ENCODE peak calls at places on chromosome 17, in five cellular contexts. Z is HepG2, A is SK-N-SH, F is GM12878, P is K562. J is an unnamed sample.

GRCh38 chr17:64218066-64218465 is 45.0 kb downstream of the TEX2 start:
- DNase-seq in A (no peak), P (no peak), Z (no peak), F (peak), J (no peak)

GRCh38 chr17:78645421-78646295 is 68.5 kb upstream of the DNAH17 start:
- DNase-seq in F (peak), Z (no peak), A (peak), P (no peak), J (no peak)

GRCh38 chr17:70344356-70345060 is 175.2 kb downstream of the KCNJ2 start:
- DNase-seq in A (no peak), F (no peak), P (no peak), Z (no peak), J (no peak)

GRCh38 chr17:17036520-17036998 is 5.7 kb upstream of the MPRIP start:
- DNase-seq in Z (no peak), A (no peak), F (no peak), P (no peak), J (no peak)

GRCh38 chr17:81456798-81457197 is 55.8 kb downstream of the ACTG1 start:
- DNase-seq in A (no peak), F (no peak), Z (peak), P (no peak), J (no peak)

GRCh38 chr17:80513892-80514291 is 30.7 kb upstream of the RPTOR start:
- DNase-seq in P (no peak), F (no peak), Z (no peak), A (no peak), J (no peak)

GRCh38 chr17:40503154-40503553 is 1.7 kb upstream of the TNS4 start:
- DNase-seq in Z (no peak), F (no peak), A (no peak), P (no peak), J (no peak)

GRCh38 chr17:79220715-79221291 is 146.2 kb downstream of the ENGASE start:
- DNase-seq in Z (no peak), A (no peak), F (no peak), P (peak), J (no peak)

GRCh38 chr17:62760059-62760887 is 47.8 kb downstream of the MARCHF10 start:
- DNase-seq in A (no peak), P (no peak), F (no peak), Z (no peak), J (no peak)
- TF ChIP-seq ZBTB33 in A (no peak), P (no peak), F (no peak), Z (no peak), J (no peak)

GRCh38 chr17:67862614-67863217 is 37.4 kb downstream of the BPTF start:
- DNase-seq in Z (no peak), A (no peak), F (no peak), P (peak), J (no peak)
- TF ChIP-seq ZBTB33 in Z (no peak), A (no peak), F (no peak), P (no peak), J (no peak)

DNA sequence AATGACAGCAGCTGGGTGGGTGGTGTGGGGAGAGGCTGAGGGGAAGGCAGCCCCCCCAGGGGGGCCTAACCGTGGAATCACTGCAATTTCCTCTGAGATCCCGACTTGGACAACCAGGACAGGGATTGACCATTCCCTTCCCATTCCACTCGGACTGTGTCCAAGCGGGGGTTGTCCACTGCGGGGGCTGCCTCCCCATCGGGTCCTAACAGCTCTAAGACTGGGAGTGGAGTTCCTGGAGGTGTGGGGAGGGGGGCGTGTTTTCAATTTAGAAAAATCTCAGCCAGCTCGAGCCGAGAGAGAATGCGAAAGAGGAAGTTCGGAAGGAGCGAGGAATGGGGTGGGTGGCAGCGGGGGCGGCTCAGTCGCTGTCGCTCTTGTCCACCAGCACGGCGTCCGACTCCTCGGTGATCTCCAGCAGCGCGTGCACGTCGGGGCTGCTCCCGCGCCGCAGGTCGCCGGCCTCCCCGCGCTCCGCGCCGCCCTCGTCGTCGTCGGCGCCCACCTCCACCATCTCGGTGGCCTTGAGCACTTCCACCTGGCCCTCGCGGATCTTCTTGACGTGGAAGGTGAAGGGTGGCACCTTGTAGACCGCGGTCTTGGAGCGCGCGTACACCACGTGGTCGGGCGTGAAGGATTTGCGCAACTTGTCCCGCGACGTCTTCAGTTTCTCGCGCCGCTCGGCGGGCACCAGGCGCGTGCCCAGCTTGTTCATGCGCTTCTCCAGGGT is 16.2 kb upstream of the STAT3 start:
- DNase-seq in Z (no peak), F (no peak), P (no peak), A (no peak), J (no peak)
- TF ChIP-seq ZBTB33 in Z (no peak), F (no peak), P (peak), A (no peak), J (no peak)

GRCh38 chr17:62870581-62870964 is 62.5 kb upstream of the MARCHF10 start:
- DNase-seq in A (peak), Z (no peak), F (no peak), P (no peak), J (no peak)

GRCh38 chr17:62871291-62871690 is 63.2 kb upstream of the MARCHF10 start:
- DNase-seq in F (no peak), Z (no peak), A (no peak), P (no peak), J (no peak)

GRCh38 chr17:62868008-62868407 is 59.9 kb upstream of the MARCHF10 start:
- DNase-seq in F (no peak), Z (no peak), P (no peak), A (no peak), J (no peak)

GRCh38 chr17:62865586-62865985 is 57.5 kb upstream of the MARCHF10 start:
- DNase-seq in F (no peak), A (no peak), P (no peak), Z (no peak), J (no peak)

GRCh38 chr17:62869885-62870580 is 61.9 kb upstream of the MARCHF10 start:
- DNase-seq in Z (no peak), F (no peak), P (no peak), A (peak), J (no peak)
- TF ChIP-seq ZBTB33 in Z (no peak), F (no peak), P (no peak), A (no peak), J (no peak)

DNA sequence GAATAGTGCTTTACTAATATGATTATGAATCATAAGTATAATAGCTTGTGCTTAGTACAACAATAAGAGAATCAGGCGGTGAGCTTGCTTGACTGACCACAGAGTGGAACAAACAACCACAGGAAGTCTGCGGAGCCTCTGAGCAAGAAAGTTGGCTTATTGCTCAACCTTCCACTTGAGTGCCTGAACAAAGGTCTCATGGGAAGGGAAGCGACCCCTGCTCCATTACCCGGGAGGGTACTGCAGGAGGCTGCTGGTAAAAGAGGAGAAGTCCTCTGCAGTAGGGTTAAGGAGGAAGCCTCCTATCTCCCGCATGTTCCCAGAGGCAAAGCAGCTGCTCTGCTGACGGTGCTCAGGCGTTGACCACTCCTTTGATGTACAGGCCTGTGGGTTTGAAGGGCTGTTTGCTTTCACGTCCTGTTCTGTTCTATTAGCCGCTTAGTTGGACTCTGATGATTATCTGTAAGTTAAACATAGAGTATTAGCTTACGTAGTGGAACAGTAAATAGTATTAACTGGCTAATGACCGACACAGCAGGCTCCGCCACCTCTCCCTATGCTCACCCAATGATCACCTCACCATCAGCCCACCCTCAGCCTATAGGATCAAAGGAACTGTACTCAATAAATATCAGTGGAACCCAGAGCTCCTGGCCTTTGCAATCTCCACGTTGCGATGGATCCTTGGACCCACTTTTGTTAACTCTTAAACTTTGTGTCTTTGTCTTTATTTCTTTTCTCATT is 17.5 kb downstream of the ALOX15B start:
- DNase-seq in Z (peak), F (peak), P (no peak), A (no peak), J (no peak)
- TF ChIP-seq ZBTB33 in Z (peak), F (no peak), P (no peak), A (no peak), J (no peak)

GRCh38 chr17:41836550-41837196 is 641 bp upstream of the NT5C3B start:
- DNase-seq in F (no peak), A (no peak), Z (no peak), P (no peak), J (no peak)

GRCh38 chr17:41837761-41838538 is at the start of gene KLHL10:
- DNase-seq in A (no peak), Z (no peak), P (no peak), F (no peak), J (no peak)

GRCh38 chr17:41835800-41836549 is at the start of gene NT5C3B:
- DNase-seq in P (peak), Z (peak), A (peak), F (no peak), J (peak)

DNA sequence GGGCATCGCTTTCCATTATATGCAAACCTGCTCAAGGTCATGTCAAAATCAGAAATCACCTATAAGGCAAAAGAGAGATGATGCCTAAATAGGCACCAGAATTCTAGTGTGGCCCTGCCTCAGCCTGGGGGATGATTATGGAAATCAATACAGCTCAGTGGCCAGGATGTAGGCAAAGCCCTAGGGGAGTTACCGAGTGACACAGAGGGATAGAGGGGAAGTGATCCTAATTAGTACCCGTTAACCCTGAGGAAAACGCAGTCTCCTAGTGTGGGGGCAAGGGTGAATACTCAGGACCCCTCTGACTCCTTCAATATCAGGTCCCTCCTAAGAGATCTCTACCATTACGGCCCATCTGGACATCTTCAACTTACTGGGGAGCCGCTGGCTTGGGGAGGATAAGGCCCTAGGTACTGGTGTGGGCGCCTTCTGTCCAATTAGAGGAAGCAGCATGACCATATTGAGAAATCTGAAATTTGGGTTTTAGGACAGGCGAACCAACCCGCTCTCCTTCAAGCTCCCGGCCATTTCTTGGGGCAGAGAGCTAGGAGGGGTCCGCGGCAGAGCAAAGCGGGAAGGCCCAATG is 725 bp downstream of the NT5C3B start:
- DNase-seq in P (no peak), Z (no peak), F (no peak), A (no peak), J (no peak)
- TF ChIP-seq ZBTB33 in P (no peak), Z (no peak), F (no peak), A (no peak), J (no peak)

DNA sequence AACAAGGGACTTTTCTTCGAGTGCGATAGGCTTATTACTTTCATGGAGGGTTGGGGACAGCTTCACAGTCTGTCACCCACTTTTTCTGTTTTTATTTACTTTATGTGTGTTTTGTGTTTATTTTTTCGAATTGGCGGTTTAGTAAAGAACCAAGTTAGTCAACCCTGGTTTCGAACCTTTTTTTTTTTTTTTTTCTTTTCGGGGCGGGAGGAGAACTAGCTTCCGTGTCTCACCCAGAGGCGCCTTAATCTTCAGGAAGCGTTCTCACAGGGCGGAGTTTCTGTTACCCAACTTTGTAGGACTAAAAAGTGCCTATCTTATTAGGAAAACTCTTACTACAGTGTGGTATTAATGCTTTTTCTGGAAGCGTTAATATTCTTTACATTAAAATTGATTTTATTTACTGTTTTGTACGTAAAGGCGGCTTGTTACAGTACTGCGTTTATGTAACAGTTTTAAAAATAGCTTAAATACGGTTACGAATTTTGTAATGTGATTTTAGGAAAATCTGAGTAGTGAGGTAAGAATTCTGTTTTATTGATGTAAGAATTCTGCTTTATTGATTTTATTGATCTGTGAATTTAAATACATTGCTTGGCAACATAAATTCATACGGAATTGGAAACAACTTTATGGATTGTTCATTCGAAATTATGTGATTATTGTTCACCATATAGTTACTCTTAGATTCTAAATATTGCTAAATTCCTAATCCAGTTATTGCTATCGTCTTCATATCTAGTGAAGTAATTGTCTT is 883 bp downstream of the ZNF207 start:
- DNase-seq in F (no peak), P (no peak), A (peak), Z (peak), J (no peak)
- TF ChIP-seq ZBTB33 in F (no peak), P (no peak), A (no peak), Z (no peak), J (no peak)

DNA sequence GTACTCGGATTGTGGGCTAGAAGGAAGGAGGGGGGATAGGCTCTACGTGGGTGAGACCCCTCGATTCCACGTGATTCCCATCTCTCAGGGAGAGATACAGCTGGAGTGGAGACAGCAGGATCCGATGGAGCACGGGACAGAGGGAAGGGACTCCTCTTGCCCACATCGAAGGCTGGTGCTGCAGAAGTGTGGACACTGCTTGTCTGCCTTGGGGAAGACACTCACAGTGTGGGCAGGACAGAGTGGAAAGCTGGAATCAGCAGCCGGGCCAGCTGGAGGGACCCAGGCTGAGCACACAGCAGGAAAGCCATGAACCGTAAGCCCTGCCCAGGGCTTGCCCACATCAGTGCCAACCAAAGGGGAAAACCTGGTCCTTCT is 42.1 kb upstream of the RPH3AL start:
- DNase-seq in Z (no peak), F (no peak), P (no peak), A (no peak), J (no peak)
- TF ChIP-seq ZBTB33 in Z (no peak), F (no peak), P (no peak), A (no peak), J (no peak)